ENCODE peak calls at places on chromosomes 5 and 9, in seven cellular contexts. One of them, this sample, is unnamed.
A peak's percentile ranks its signal among the peaks of the same experiment; 100 is the strongest.

GRCh38 chr5:147464211-147464610 is 45.7 kb downstream of the DPYSL3 start:
- DNase-seq in CD8-positive, alpha-beta T cell: no peak
- DNase-seq in kidney epithelial cell: no peak
- DNase-seq in cardiac muscle cell: peak; percentile 41
- DNase-seq in neural crest cell: no peak
- DNase-seq in HFFc6: peak; percentile 29
- DNase-seq in ovary: no peak
- DNase-seq in this sample: no peak

GRCh38 chr5:16568875-16569580 is 47.8 kb downstream of the RETREG1 start:
- DNase-seq in CD8-positive, alpha-beta T cell: no peak
- DNase-seq in kidney epithelial cell: no peak
- DNase-seq in cardiac muscle cell: no peak
- DNase-seq in neural crest cell: no peak
- DNase-seq in HFFc6: no peak
- DNase-seq in ovary: no peak
- DNase-seq in this sample: no peak

GRCh38 chr5:147509710-147510651 is at the start of gene DPYSL3:
- DNase-seq in CD8-positive, alpha-beta T cell: no peak
- DNase-seq in kidney epithelial cell: no peak
- DNase-seq in cardiac muscle cell: peak; percentile 86
- DNase-seq in neural crest cell: peak; percentile 69
- DNase-seq in HFFc6: peak; percentile 81
- DNase-seq in ovary: peak; percentile 84
- DNase-seq in this sample: peak; percentile 50

GRCh38 chr5:172957458-172957857 is 1.8 kb upstream of the RPL26L1 start:
- DNase-seq in CD8-positive, alpha-beta T cell: no peak
- DNase-seq in kidney epithelial cell: no peak
- DNase-seq in cardiac muscle cell: no peak
- DNase-seq in neural crest cell: no peak
- DNase-seq in HFFc6: no peak
- DNase-seq in ovary: no peak
- DNase-seq in this sample: no peak

GRCh38 chr5:72296251-72296650 is 23.8 kb downstream of the MRPS27 start:
- DNase-seq in CD8-positive, alpha-beta T cell: no peak
- DNase-seq in kidney epithelial cell: no peak
- DNase-seq in cardiac muscle cell: no peak
- DNase-seq in neural crest cell: no peak
- DNase-seq in HFFc6: no peak
- DNase-seq in ovary: no peak
- DNase-seq in this sample: no peak

GRCh38 chr9:114452219-114453169 is 52.8 kb downstream of the WHRN start:
- DNase-seq in CD8-positive, alpha-beta T cell: peak; percentile 7
- DNase-seq in kidney epithelial cell: no peak
- DNase-seq in cardiac muscle cell: peak; percentile 36
- DNase-seq in neural crest cell: no peak
- DNase-seq in HFFc6: no peak
- DNase-seq in ovary: no peak
- DNase-seq in this sample: no peak

GRCh38 chr9:134802201-134802795 is 78.3 kb upstream of the FCN2 start:
- DNase-seq in CD8-positive, alpha-beta T cell: no peak
- DNase-seq in kidney epithelial cell: no peak
- DNase-seq in cardiac muscle cell: no peak
- DNase-seq in neural crest cell: no peak
- DNase-seq in HFFc6: no peak
- DNase-seq in ovary: no peak
- DNase-seq in this sample: no peak

GRCh38 chr5:83919071-83920041 is 198.7 kb upstream of the HAPLN1 start:
- DNase-seq in CD8-positive, alpha-beta T cell: no peak
- DNase-seq in kidney epithelial cell: no peak
- DNase-seq in cardiac muscle cell: no peak
- DNase-seq in neural crest cell: no peak
- DNase-seq in HFFc6: no peak
- DNase-seq in ovary: no peak
- DNase-seq in this sample: no peak

GRCh38 chr5:150449491-150450339 is at the start of gene RPS14:
- DNase-seq in CD8-positive, alpha-beta T cell: peak; percentile 92
- DNase-seq in kidney epithelial cell: peak; percentile 74
- DNase-seq in cardiac muscle cell: peak; percentile 95
- DNase-seq in neural crest cell: peak; percentile 90
- DNase-seq in HFFc6: peak; percentile 84
- DNase-seq in ovary: peak; percentile 94
- DNase-seq in this sample: peak; percentile 77

GRCh38 chr5:16612007-16612406 is 4.8 kb downstream of the RETREG1 start:
- DNase-seq in CD8-positive, alpha-beta T cell: no peak
- DNase-seq in kidney epithelial cell: no peak
- DNase-seq in cardiac muscle cell: no peak
- DNase-seq in neural crest cell: no peak
- DNase-seq in HFFc6: no peak
- DNase-seq in ovary: no peak
- DNase-seq in this sample: no peak

GRCh38 chr5:128572546-128573339 is 34.7 kb upstream of the FBN2 start:
- DNase-seq in CD8-positive, alpha-beta T cell: no peak
- DNase-seq in kidney epithelial cell: no peak
- DNase-seq in cardiac muscle cell: no peak
- DNase-seq in neural crest cell: no peak
- DNase-seq in HFFc6: peak; percentile 48
- DNase-seq in ovary: no peak
- DNase-seq in this sample: no peak

GRCh38 chr5:173868096-173868879 is 19.9 kb upstream of the CPEB4 start:
- DNase-seq in CD8-positive, alpha-beta T cell: no peak
- DNase-seq in kidney epithelial cell: peak; percentile 58
- DNase-seq in cardiac muscle cell: no peak
- DNase-seq in neural crest cell: no peak
- DNase-seq in HFFc6: no peak
- DNase-seq in ovary: no peak
- DNase-seq in this sample: no peak

GRCh38 chr9:124760719-124761118 is 10.4 kb downstream of the NR6A1 start:
- DNase-seq in CD8-positive, alpha-beta T cell: no peak
- DNase-seq in kidney epithelial cell: no peak
- DNase-seq in cardiac muscle cell: no peak
- DNase-seq in neural crest cell: no peak
- DNase-seq in HFFc6: no peak
- DNase-seq in ovary: no peak
- DNase-seq in this sample: no peak

GRCh38 chr9:109320734-109321448 is at the start of gene EPB41L4B:
- DNase-seq in CD8-positive, alpha-beta T cell: peak; percentile 81
- DNase-seq in kidney epithelial cell: no peak
- DNase-seq in cardiac muscle cell: peak; percentile 92
- DNase-seq in neural crest cell: peak; percentile 90
- DNase-seq in HFFc6: peak; percentile 48
- DNase-seq in ovary: peak; percentile 92
- DNase-seq in this sample: peak; percentile 97
- TF ChIP-seq CTCF in CD8-positive, alpha-beta T cell: peak; percentile 61
- TF ChIP-seq CTCF in kidney epithelial cell: peak; percentile 85
- TF ChIP-seq CTCF in cardiac muscle cell: peak; percentile 87
- TF ChIP-seq CTCF in neural crest cell: peak; percentile 97
- TF ChIP-seq CTCF in HFFc6: peak; percentile 97
- TF ChIP-seq CTCF in ovary: peak; percentile 89
- TF ChIP-seq CTCF in this sample: peak; percentile 91

GRCh38 chr9:5869315-5870019 is 21.2 kb upstream of the MLANA start:
- DNase-seq in CD8-positive, alpha-beta T cell: no peak
- DNase-seq in kidney epithelial cell: no peak
- DNase-seq in cardiac muscle cell: no peak
- DNase-seq in neural crest cell: no peak
- DNase-seq in HFFc6: no peak
- DNase-seq in ovary: no peak
- DNase-seq in this sample: no peak
- TF ChIP-seq CTCF in CD8-positive, alpha-beta T cell: no peak
- TF ChIP-seq CTCF in kidney epithelial cell: peak; percentile 23
- TF ChIP-seq CTCF in cardiac muscle cell: peak; percentile 24
- TF ChIP-seq CTCF in neural crest cell: peak; percentile 59
- TF ChIP-seq CTCF in HFFc6: peak; percentile 75
- TF ChIP-seq CTCF in ovary: no peak
- TF ChIP-seq CTCF in this sample: peak; percentile 25

GRCh38 chr9:68780377-68780707 is 75.3 kb downstream of the PIP5K1B start:
- DNase-seq in CD8-positive, alpha-beta T cell: no peak
- DNase-seq in kidney epithelial cell: no peak
- DNase-seq in cardiac muscle cell: no peak
- DNase-seq in neural crest cell: no peak
- DNase-seq in HFFc6: no peak
- DNase-seq in ovary: peak; percentile 19
- DNase-seq in this sample: no peak

GRCh38 chr9:68778635-68779034 is 73.6 kb downstream of the PIP5K1B start:
- DNase-seq in CD8-positive, alpha-beta T cell: no peak
- DNase-seq in kidney epithelial cell: no peak
- DNase-seq in cardiac muscle cell: no peak
- DNase-seq in neural crest cell: no peak
- DNase-seq in HFFc6: no peak
- DNase-seq in ovary: no peak
- DNase-seq in this sample: no peak

GRCh38 chr9:68780735-68781134 is 75.7 kb downstream of the PIP5K1B start:
- DNase-seq in CD8-positive, alpha-beta T cell: no peak
- DNase-seq in kidney epithelial cell: no peak
- DNase-seq in cardiac muscle cell: no peak
- DNase-seq in neural crest cell: no peak
- DNase-seq in HFFc6: no peak
- DNase-seq in ovary: no peak
- DNase-seq in this sample: no peak

GRCh38 chr9:68781866-68782265 is 76.8 kb downstream of the PIP5K1B start:
- DNase-seq in CD8-positive, alpha-beta T cell: no peak
- DNase-seq in kidney epithelial cell: no peak
- DNase-seq in cardiac muscle cell: no peak
- DNase-seq in neural crest cell: no peak
- DNase-seq in HFFc6: no peak
- DNase-seq in ovary: no peak
- DNase-seq in this sample: no peak

GRCh38 chr9:68779558-68780376 is 74.7 kb downstream of the PIP5K1B start:
- DNase-seq in CD8-positive, alpha-beta T cell: peak; percentile 89
- DNase-seq in kidney epithelial cell: peak; percentile 65
- DNase-seq in cardiac muscle cell: peak; percentile 95
- DNase-seq in neural crest cell: peak; percentile 91
- DNase-seq in HFFc6: peak; percentile 89
- DNase-seq in ovary: peak; percentile 95
- DNase-seq in this sample: peak; percentile 99
- TF ChIP-seq CTCF in CD8-positive, alpha-beta T cell: peak; percentile 53
- TF ChIP-seq CTCF in kidney epithelial cell: no peak
- TF ChIP-seq CTCF in cardiac muscle cell: peak; percentile 32
- TF ChIP-seq CTCF in neural crest cell: peak; percentile 49
- TF ChIP-seq CTCF in HFFc6: peak; percentile 73
- TF ChIP-seq CTCF in ovary: no peak
- TF ChIP-seq CTCF in this sample: no peak

DNA sequence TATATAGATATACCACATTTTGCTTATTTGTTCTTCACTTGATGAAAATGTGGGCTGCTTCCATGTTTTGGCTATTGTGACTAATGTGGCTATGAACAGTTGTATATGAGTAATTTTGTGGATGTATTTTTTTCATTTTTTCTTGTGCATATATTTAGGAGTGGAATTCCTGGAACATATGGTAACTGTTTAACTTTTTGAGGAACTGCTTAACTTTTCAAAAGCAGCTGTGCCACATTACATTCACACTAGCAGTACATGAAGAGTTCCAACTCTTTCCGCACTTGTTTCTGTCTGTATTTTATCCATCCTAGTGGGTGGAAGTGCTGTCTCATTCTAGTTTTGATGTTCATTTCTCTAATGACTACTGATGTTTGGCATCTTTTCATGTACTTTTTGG is 67.8 kb downstream of the JAK2 start:
- DNase-seq in CD8-positive, alpha-beta T cell: no peak
- DNase-seq in kidney epithelial cell: no peak
- DNase-seq in cardiac muscle cell: no peak
- DNase-seq in neural crest cell: no peak
- DNase-seq in HFFc6: peak; percentile 2
- DNase-seq in ovary: no peak
- DNase-seq in this sample: no peak
- TF ChIP-seq CTCF in CD8-positive, alpha-beta T cell: no peak
- TF ChIP-seq CTCF in kidney epithelial cell: no peak
- TF ChIP-seq CTCF in cardiac muscle cell: no peak
- TF ChIP-seq CTCF in neural crest cell: no peak
- TF ChIP-seq CTCF in HFFc6: no peak
- TF ChIP-seq CTCF in ovary: no peak
- TF ChIP-seq CTCF in this sample: no peak

GRCh38 chr5:124888050-124888506 is 141.6 kb upstream of the ZNF608 start:
- DNase-seq in CD8-positive, alpha-beta T cell: no peak
- DNase-seq in kidney epithelial cell: peak; percentile 56
- DNase-seq in cardiac muscle cell: peak; percentile 38
- DNase-seq in neural crest cell: no peak
- DNase-seq in HFFc6: no peak
- DNase-seq in ovary: no peak
- DNase-seq in this sample: no peak
- TF ChIP-seq CTCF in CD8-positive, alpha-beta T cell: no peak
- TF ChIP-seq CTCF in kidney epithelial cell: peak; percentile 38
- TF ChIP-seq CTCF in cardiac muscle cell: peak; percentile 16
- TF ChIP-seq CTCF in neural crest cell: peak; percentile 56
- TF ChIP-seq CTCF in HFFc6: no peak
- TF ChIP-seq CTCF in ovary: no peak
- TF ChIP-seq CTCF in this sample: no peak

GRCh38 chr5:90220554-90220953 is 189.0 kb downstream of the CETN3 start:
- DNase-seq in CD8-positive, alpha-beta T cell: no peak
- DNase-seq in kidney epithelial cell: no peak
- DNase-seq in cardiac muscle cell: no peak
- DNase-seq in neural crest cell: no peak
- DNase-seq in HFFc6: no peak
- DNase-seq in ovary: no peak
- DNase-seq in this sample: no peak
- TF ChIP-seq CTCF in CD8-positive, alpha-beta T cell: no peak
- TF ChIP-seq CTCF in kidney epithelial cell: no peak
- TF ChIP-seq CTCF in cardiac muscle cell: no peak
- TF ChIP-seq CTCF in neural crest cell: no peak
- TF ChIP-seq CTCF in HFFc6: no peak
- TF ChIP-seq CTCF in ovary: no peak
- TF ChIP-seq CTCF in this sample: no peak

DNA sequence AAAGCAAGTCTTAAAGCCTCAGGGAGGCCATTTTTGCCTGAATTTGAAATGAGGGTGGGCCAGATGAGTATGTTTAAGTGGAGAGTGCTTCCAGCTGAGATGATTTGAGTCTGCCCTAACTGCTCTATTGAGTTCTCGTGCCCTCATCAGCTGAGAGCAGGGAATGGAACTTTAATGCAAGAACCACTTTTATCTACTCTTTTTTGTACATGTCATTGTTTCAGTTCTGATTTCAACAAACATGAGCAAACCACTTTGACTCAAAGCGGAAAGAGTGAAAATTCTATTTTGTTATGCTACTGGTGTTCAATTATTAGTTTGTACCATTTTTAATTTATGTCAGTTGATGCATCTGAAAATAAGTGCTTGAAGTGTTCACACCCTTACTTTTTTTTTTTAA is 35.8 kb downstream of the DCAF10 start:
- DNase-seq in CD8-positive, alpha-beta T cell: no peak
- DNase-seq in kidney epithelial cell: no peak
- DNase-seq in cardiac muscle cell: no peak
- DNase-seq in neural crest cell: no peak
- DNase-seq in HFFc6: no peak
- DNase-seq in ovary: no peak
- DNase-seq in this sample: no peak
- TF ChIP-seq CTCF in CD8-positive, alpha-beta T cell: no peak
- TF ChIP-seq CTCF in kidney epithelial cell: no peak
- TF ChIP-seq CTCF in cardiac muscle cell: no peak
- TF ChIP-seq CTCF in neural crest cell: no peak
- TF ChIP-seq CTCF in HFFc6: no peak
- TF ChIP-seq CTCF in ovary: no peak
- TF ChIP-seq CTCF in this sample: no peak

GRCh38 chr5:1481999-1482381 is 36.8 kb upstream of the SLC6A3 start:
- DNase-seq in CD8-positive, alpha-beta T cell: no peak
- DNase-seq in kidney epithelial cell: no peak
- DNase-seq in cardiac muscle cell: no peak
- DNase-seq in neural crest cell: no peak
- DNase-seq in HFFc6: no peak
- DNase-seq in ovary: no peak
- DNase-seq in this sample: no peak
- TF ChIP-seq CTCF in CD8-positive, alpha-beta T cell: no peak
- TF ChIP-seq CTCF in kidney epithelial cell: no peak
- TF ChIP-seq CTCF in cardiac muscle cell: no peak
- TF ChIP-seq CTCF in neural crest cell: no peak
- TF ChIP-seq CTCF in HFFc6: no peak
- TF ChIP-seq CTCF in ovary: no peak
- TF ChIP-seq CTCF in this sample: no peak